ENCODE peak calls at places on chromosomes 13 and 19, in seven cellular contexts. Q, V, Y, M, Z, U and F are unnamed samples.

GRCh38 chr13:99215466-99215865 is 14.8 kb downstream of the UBAC2 start:
- DNase-seq in Q (no peak), V (no peak), Y (no peak), M (no peak), Z (no peak), U (no peak), F (no peak)

GRCh38 chr13:111472559-111473460 is 152.4 kb downstream of the TEX29 start:
- DNase-seq in Q (no peak), V (no peak), Y (peak), M (no peak), Z (no peak), U (no peak), F (no peak)

GRCh38 chr19:15199652-15200574 is 882 bp downstream of the NOTCH3 start:
- DNase-seq in Q (no peak), V (no peak), Y (peak), M (no peak), Z (peak), U (no peak), F (peak)

GRCh38 chr13:101945435-101945834 is 456.4 kb downstream of the FGF14 start:
- DNase-seq in Q (no peak), V (no peak), Y (no peak), M (peak), Z (no peak), U (no peak), F (no peak)

GRCh38 chr19:10503002-10503789 is at the start of gene KEAP1:
- DNase-seq in Q (no peak), V (peak), Y (peak), M (no peak), Z (peak), U (peak), F (peak)

GRCh38 chr19:31350693-31351211 is 1.5 kb upstream of the TSHZ3 start:
- DNase-seq in Q (no peak), V (peak), Y (peak), M (peak), Z (peak), U (no peak), F (peak)

GRCh38 chr13:100392709-100393630 is 195.6 kb downstream of the GGACT start:
- DNase-seq in Q (peak), V (peak), Y (no peak), M (peak), Z (peak), U (peak), F (peak)

GRCh38 chr19:27742041-27742440 is 1470.9 kb downstream of the UQCRFS1 start:
- DNase-seq in Q (no peak), V (no peak), Y (no peak), M (no peak), Z (no peak), U (peak), F (peak)

GRCh38 chr19:7917292-7918061 is 2.7 kb upstream of the SNAPC2 start:
- DNase-seq in Q (no peak), V (peak), Y (peak), M (peak), Z (peak), U (no peak), F (peak)

GRCh38 chr19:30090476-30090875 is 148.4 kb downstream of the URI1 start:
- DNase-seq in Q (no peak), V (no peak), Y (no peak), M (no peak), Z (no peak), U (no peak), F (no peak)

GRCh38 chr19:49636230-49636932 is 3.6 kb downstream of the RRAS start:
- DNase-seq in Q (no peak), V (no peak), Y (peak), M (no peak), Z (no peak), U (no peak), F (no peak)

GRCh38 chr19:1956868-1957492 is 16.0 kb downstream of the CSNK1G2 start:
- DNase-seq in Q (no peak), V (no peak), Y (peak), M (no peak), Z (no peak), U (no peak), F (no peak)

GRCh38 chr19:21749090-21749489 is 18.3 kb downstream of the ZNF100 start:
- DNase-seq in Q (no peak), V (peak), Y (no peak), M (no peak), Z (no peak), U (no peak), F (peak)

GRCh38 chr19:5093953-5094718 is 125.2 kb downstream of the KDM4B start:
- DNase-seq in Q (no peak), V (no peak), Y (peak), M (no peak), Z (no peak), U (no peak), F (no peak)

GRCh38 chr19:50723069-50723468 is at the start of gene CLEC11A:
- DNase-seq in Q (peak), V (peak), Y (peak), M (peak), Z (peak), U (peak), F (no peak)

GRCh38 chr13:96034662-96035061 is 18.5 kb downstream of the UGGT2 start:
- DNase-seq in Q (no peak), V (no peak), Y (peak), M (no peak), Z (no peak), U (no peak), F (no peak)

GRCh38 chr19:41299755-41300089 is 10.2 kb upstream of the CCDC97 start:
- DNase-seq in Q (peak), V (peak), Y (no peak), M (no peak), Z (peak), U (no peak), F (peak)

GRCh38 chr19:371501-372160 is 27.0 kb upstream of the MIER2 start:
- DNase-seq in Q (no peak), V (peak), Y (no peak), M (no peak), Z (no peak), U (no peak), F (no peak)

GRCh38 chr19:31943305-31943704 is 402.1 kb upstream of the ZNF507 start:
- DNase-seq in Q (no peak), V (no peak), Y (no peak), M (no peak), Z (no peak), U (no peak), F (no peak)

GRCh38 chr19:17719730-17720486 is 628 bp downstream of the MAP1S start:
- DNase-seq in Q (no peak), V (no peak), Y (peak), M (no peak), Z (peak), U (no peak), F (peak)

GRCh38 chr13:48559638-48560320 is 26.9 kb upstream of the RCBTB2 start:
- DNase-seq in Q (no peak), V (peak), Y (no peak), M (peak), Z (no peak), U (no peak), F (no peak)

GRCh38 chr19:3008994-3009393 is 20.1 kb downstream of the TLE2 start:
- DNase-seq in Q (no peak), V (no peak), Y (no peak), M (no peak), Z (peak), U (no peak), F (no peak)